ENCODE peak calls at places on chromosomes 2 and 18, in five cellular contexts. O is heart left ventricle, T is HCT116, L is hepatocyte, R is AG10803. W is an unnamed sample.

GRCh38 chr18:6785411-6785810 is 55.9 kb downstream of the ARHGAP28 start:
- DNase-seq in O (no peak), T (no peak), L (no peak), R (no peak), W (no peak)

GRCh38 chr2:78201064-78201575 is 678.9 kb upstream of the LRRTM4 start:
- DNase-seq in O (no peak), T (no peak), L (no peak), R (no peak), W (no peak)

GRCh38 chr2:13413989-13414388 is 697.3 kb downstream of the TRIB2 start:
- DNase-seq in O (no peak), T (no peak), L (no peak), R (no peak), W (no peak)

GRCh38 chr18:47260138-47260923 is 8.9 kb upstream of the SKOR2 start:
- DNase-seq in O (peak), T (no peak), L (peak), R (peak), W (no peak)

GRCh38 chr2:35973132-35973736 is 382.3 kb upstream of the CRIM1 start:
- DNase-seq in O (no peak), T (no peak), L (peak), R (peak), W (no peak)

GRCh38 chr2:48856657-48857056 is 101.1 kb upstream of the LHCGR start:
- DNase-seq in O (no peak), T (no peak), L (no peak), R (no peak), W (no peak)

GRCh38 chr18:35155403-35156117 is 85.3 kb upstream of the ZNF397 start:
- DNase-seq in O (no peak), T (no peak), L (no peak), R (peak), W (no peak)

GRCh38 chr2:239532859-239533258 is 132.0 kb upstream of the HDAC4 start:
- DNase-seq in O (no peak), T (no peak), L (peak), R (no peak), W (no peak)

GRCh38 chr2:51441786-51442185 is 409.9 kb upstream of the NRXN1 start:
- DNase-seq in O (no peak), T (no peak), L (no peak), R (no peak), W (no peak)
- TF ChIP-seq CTCF in O (no peak), T (no peak), L (no peak), R (no peak), W (no peak)

GRCh38 chr2:33782395-33783239 is 183.5 kb upstream of the FAM98A start:
- DNase-seq in O (no peak), T (no peak), L (no peak), R (no peak), W (no peak)
- TF ChIP-seq CTCF in O (no peak), T (no peak), L (no peak), R (no peak), W (no peak)

GRCh38 chr18:39166776-39167175 is 1601.2 kb upstream of the CELF4 start:
- DNase-seq in O (no peak), T (no peak), L (no peak), R (no peak), W (no peak)

GRCh38 chr18:39167990-39168389 is 1602.4 kb upstream of the CELF4 start:
- DNase-seq in O (no peak), T (no peak), L (no peak), R (no peak), W (no peak)

DNA sequence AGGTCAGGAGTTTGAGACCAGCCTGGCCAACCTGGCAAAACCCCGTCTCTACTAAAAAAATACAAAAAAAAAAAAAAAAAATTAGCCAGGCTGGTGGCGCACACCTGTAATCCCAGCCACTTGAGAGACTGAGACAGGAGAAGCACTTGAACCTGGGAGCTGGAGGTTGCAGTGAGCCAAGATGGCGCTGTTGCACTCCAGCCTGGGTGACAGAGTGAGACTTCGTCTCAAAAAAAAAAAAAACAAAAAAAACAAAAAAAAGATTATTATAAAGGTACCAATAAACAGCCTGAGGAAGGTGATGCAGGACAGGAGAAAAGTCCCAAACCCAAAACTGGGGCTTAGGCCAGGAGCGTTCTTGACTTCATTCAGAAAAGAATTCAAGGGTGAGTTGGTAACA is 1596.4 kb upstream of the CELF4 start:
- DNase-seq in O (no peak), T (no peak), L (no peak), R (no peak), W (no peak)
- TF ChIP-seq CTCF in O (no peak), T (no peak), L (no peak), R (no peak), W (no peak)

DNA sequence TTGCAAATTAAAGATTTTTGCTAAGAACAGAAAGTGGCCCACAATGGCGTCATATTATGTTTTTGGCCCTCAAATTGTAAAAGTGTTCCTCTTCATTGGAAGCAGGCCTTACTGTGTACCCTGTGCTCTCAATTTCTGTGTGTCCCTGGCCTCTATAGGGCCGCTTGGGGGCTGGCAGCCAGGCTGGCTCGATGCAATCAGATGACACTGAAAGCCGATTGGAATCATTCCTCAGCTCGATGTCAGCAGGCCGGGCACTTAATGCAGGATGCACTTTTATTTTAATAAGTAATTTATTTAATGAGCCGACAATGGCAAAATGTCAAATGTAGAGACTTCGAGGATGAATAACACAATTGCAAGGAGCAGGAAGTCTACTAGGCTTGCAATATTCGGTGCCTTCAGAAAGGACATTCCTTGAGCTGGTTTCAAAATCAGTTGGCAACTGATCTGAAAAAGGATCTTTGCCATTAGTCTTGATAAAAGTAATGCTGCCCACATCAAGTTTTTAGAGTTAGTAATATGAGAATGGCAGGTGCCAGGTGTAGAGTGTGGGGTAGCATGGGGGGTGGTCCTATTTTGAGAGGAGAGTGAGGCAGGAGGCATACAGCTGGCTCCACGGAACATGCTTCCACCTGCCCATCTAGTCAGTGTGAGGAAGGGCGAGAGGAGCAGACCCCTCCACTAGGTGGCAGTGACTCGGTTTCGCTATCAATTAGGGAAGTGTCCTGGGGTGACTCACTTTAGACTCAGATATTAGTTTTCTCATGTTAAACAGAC is 80.7 kb downstream of the NABP1 start:
- DNase-seq in O (no peak), T (peak), L (peak), R (peak), W (no peak)
- TF ChIP-seq CTCF in O (peak), T (peak), L (peak), R (peak), W (peak)

DNA sequence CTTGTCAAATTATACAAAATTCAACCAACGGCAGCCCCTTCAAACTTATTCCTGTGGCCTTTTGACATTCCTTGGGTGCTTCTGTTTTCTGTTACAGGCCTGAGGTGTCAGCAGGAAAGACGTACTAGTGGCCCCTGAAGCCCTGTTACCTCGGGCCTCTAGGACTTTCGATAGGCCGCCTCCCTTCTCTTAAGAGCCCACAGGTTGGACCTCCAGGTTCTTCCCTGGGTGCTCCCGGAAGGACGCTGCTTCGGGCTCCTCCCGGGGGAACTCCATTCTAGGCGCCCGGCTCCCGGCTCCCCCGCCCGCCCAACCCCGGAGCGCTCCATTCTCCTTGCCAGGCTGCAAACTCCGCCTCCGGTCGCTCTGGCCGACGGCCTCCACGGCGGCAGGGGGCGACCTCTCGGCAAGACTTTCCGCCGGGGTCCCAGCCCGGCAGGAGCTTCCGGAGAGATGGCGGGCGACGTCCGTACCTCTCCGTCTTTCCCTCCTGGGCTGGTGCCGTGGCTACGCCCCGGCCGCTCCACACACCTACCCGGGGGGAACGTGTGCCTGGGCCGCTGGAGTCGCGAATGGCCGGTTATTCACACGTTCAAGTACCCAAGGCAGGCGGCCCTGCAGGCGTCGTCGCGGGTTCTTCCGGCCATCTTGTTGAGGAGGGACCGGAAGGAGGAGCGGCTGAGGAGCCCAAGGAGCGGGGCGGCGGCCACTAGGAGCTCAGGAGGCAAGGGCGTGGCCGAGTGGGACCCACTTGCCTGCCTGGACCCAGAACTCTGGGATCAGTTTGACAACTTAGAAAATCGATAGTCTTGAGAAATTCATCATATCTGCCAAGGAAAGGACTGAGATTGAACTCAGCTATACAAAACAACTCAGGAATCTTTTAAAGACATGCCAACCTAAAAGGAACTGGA is 27.5 kb downstream of the BOLA3 start:
- DNase-seq in O (peak), T (no peak), L (peak), R (peak), W (peak)
- TF ChIP-seq CTCF in O (peak), T (no peak), L (peak), R (peak), W (peak)

GRCh38 chr2:62286089-62286785 is 90.3 kb downstream of the B3GNT2 start:
- DNase-seq in O (no peak), T (no peak), L (no peak), R (no peak), W (no peak)

GRCh38 chr2:62284471-62284870 is 88.6 kb downstream of the B3GNT2 start:
- DNase-seq in O (no peak), T (no peak), L (no peak), R (no peak), W (no peak)

GRCh38 chr2:62287335-62287734 is 91.4 kb downstream of the B3GNT2 start:
- DNase-seq in O (no peak), T (no peak), L (no peak), R (no peak), W (no peak)

GRCh38 chr2:62283147-62283546 is 87.2 kb downstream of the B3GNT2 start:
- DNase-seq in O (no peak), T (no peak), L (no peak), R (no peak), W (no peak)

DNA sequence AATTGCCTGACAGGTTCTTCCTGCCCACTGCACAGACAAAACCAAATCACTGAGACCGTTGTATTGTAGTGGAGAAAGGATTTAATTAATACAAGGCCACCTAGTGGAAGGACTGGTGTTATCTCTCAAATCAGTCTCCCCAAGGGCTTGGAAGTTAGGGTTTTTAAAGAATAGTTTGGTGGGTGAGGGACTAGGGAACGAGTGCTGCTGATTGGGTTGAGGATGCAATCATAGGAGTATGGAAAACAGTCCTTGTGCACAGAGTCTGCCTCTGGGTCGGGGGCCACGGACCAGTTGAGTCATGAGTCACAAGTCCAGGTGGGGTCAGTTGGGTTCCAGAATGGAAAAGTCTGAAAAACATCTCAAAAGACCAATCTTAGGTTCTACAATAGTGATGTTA is 89.1 kb downstream of the B3GNT2 start:
- DNase-seq in O (no peak), T (no peak), L (no peak), R (no peak), W (no peak)
- TF ChIP-seq CTCF in O (no peak), T (peak), L (no peak), R (no peak), W (no peak)